ENCODE peak calls at places on chromosome 15, in nine cellular contexts. U is dorsolateral prefrontal cortex, F is DMS79, D is HL-60, P is A172, R is skeletal muscle cell, X is stromal cell of bone marrow, V is epithelial cell of esophagus, J is Karpas-422. M is an unnamed sample.

GRCh38 chr15:32641517-32642059 is at the start of gene SCG5:
- DNase-seq in U (peak), F (peak), D (no peak), P (no peak), R (no peak), X (no peak), V (peak), J (no peak), M (no peak)

GRCh38 chr15:92384391-92384790 is 9.3 kb upstream of the ST8SIA2 start:
- DNase-seq in U (no peak), F (no peak), D (no peak), P (no peak), R (no peak), X (no peak), V (no peak), J (no peak), M (no peak)

GRCh38 chr15:32855942-32856341 is 138.1 kb downstream of the GREM1 start:
- DNase-seq in U (no peak), F (no peak), D (no peak), P (peak), R (peak), X (peak), V (peak), J (no peak), M (no peak)

GRCh38 chr15:59153466-59153865 is 48.5 kb downstream of the CCNB2 start:
- DNase-seq in U (no peak), F (no peak), D (no peak), P (no peak), R (no peak), X (no peak), V (no peak), J (no peak), M (no peak)

GRCh38 chr15:59360305-59360704 is 12.4 kb downstream of the MYO1E start:
- DNase-seq in U (no peak), F (no peak), D (no peak), P (no peak), R (no peak), X (no peak), V (no peak), J (no peak), M (no peak)

GRCh38 chr15:35308802-35309201 is 223.7 kb upstream of the NANOGP8 start:
- DNase-seq in U (peak), F (no peak), D (no peak), P (peak), R (peak), X (peak), V (peak), J (no peak), M (no peak)

GRCh38 chr15:89363770-89364169 is 29.1 kb upstream of the POLG start:
- DNase-seq in U (no peak), F (no peak), D (no peak), P (no peak), R (no peak), X (no peak), V (no peak), J (no peak), M (no peak)

GRCh38 chr15:101028772-101029438 is 109.7 kb downstream of the LRRK1 start:
- DNase-seq in U (peak), F (no peak), D (no peak), P (no peak), R (no peak), X (no peak), V (no peak), J (no peak), M (peak)

GRCh38 chr15:90004671-90005070 is 3.5 kb downstream of the ZNF710 start:
- DNase-seq in U (no peak), F (no peak), D (peak), P (peak), R (peak), X (peak), V (peak), J (no peak), M (peak)

GRCh38 chr15:65663521-65663920 is 41.8 kb downstream of the SLC24A1 start:
- DNase-seq in U (no peak), F (no peak), D (no peak), P (no peak), R (no peak), X (no peak), V (no peak), J (peak), M (no peak)

GRCh38 chr15:61655881-61656280 is 404.4 kb downstream of the VPS13C start:
- DNase-seq in U (no peak), F (no peak), D (no peak), P (no peak), R (no peak), X (peak), V (no peak), J (no peak), M (no peak)

GRCh38 chr15:43538091-43538490 is 20.7 kb downstream of the MAP1A start:
- DNase-seq in U (no peak), F (no peak), D (no peak), P (no peak), R (no peak), X (no peak), V (no peak), J (peak), M (no peak)

GRCh38 chr15:45179221-45179985 is 8.4 kb downstream of the SHF start:
- DNase-seq in U (no peak), F (peak), D (peak), P (peak), R (no peak), X (no peak), V (peak), J (peak), M (peak)

GRCh38 chr15:94607176-94607654 is 375.9 kb downstream of the MCTP2 start:
- DNase-seq in U (peak), F (no peak), D (peak), P (no peak), R (no peak), X (no peak), V (peak), J (no peak), M (no peak)

GRCh38 chr15:94845391-94845718 is 614.0 kb downstream of the MCTP2 start:
- DNase-seq in U (no peak), F (no peak), D (no peak), P (no peak), R (no peak), X (no peak), V (no peak), J (no peak), M (no peak)

GRCh38 chr15:57923750-57924149 is 141.8 kb downstream of the ALDH1A2 start:
- DNase-seq in U (no peak), F (no peak), D (no peak), P (no peak), R (no peak), X (peak), V (no peak), J (no peak), M (no peak)

M was measured in Peyer's patch.